ENCODE peak calls at places on chromosomes 5 and 9, in eight cellular contexts. O is CD4-positive, alpha-beta T cell; W is AG09319; R is activated CD4-positive, alpha-beta T cell treated with anti-CD3 and anti-CD28 coated beads, Interleukin-2, amount 10 ng/mL, durations not matched to agents 7 days and 5 days; E is germinal center; F is NCI-H446 treated with DMSO at 0.1 percent for 48 hours; K is MV-4-11; P is astrocyte of the spinal cord. V is an unnamed sample.

GRCh38 chr9:107471562-107471961 is 18.0 kb downstream of the KLF4 start:
- DNase-seq in O (no peak), W (no peak), R (no peak), E (no peak), F (no peak), K (no peak), P (no peak), V (no peak)

GRCh38 chr5:159935946-159936345 is 19.7 kb downstream of the ADRA1B start:
- DNase-seq in O (no peak), W (no peak), R (no peak), E (no peak), F (no peak), K (no peak), P (no peak), V (no peak)

GRCh38 chr5:171601266-171601881 is 181.9 kb downstream of the FGF18 start:
- DNase-seq in O (no peak), W (no peak), R (no peak), E (no peak), F (no peak), K (peak), P (no peak), V (no peak)

GRCh38 chr9:127970401-127971313 is 10.1 kb downstream of the EEIG1 start:
- DNase-seq in O (peak), W (no peak), R (peak), E (peak), F (no peak), K (no peak), P (no peak), V (peak)

GRCh38 chr9:129259373-129259772 is 81.3 kb upstream of the IER5L start:
- DNase-seq in O (no peak), W (no peak), R (no peak), E (no peak), F (no peak), K (no peak), P (no peak), V (no peak)

GRCh38 chr5:77852514-77853352 is 76.6 kb upstream of the TBCA start:
- DNase-seq in O (no peak), W (no peak), R (peak), E (peak), F (no peak), K (peak), P (peak), V (no peak)

GRCh38 chr5:96120120-96120519 is 158.5 kb upstream of the ELL2 start:
- DNase-seq in O (no peak), W (no peak), R (no peak), E (no peak), F (no peak), K (no peak), P (no peak), V (no peak)

GRCh38 chr9:37421914-37422288 is 595 bp upstream of the GRHPR start:
- DNase-seq in O (no peak), W (no peak), R (no peak), E (peak), F (no peak), K (no peak), P (no peak), V (no peak)

GRCh38 chr9:7079051-7079450 is 321.3 kb downstream of the KDM4C start:
- DNase-seq in O (no peak), W (no peak), R (no peak), E (no peak), F (no peak), K (no peak), P (no peak), V (no peak)

GRCh38 chr9:135951889-135952663 is 9.1 kb downstream of the UBAC1 start:
- DNase-seq in O (no peak), W (no peak), R (no peak), E (no peak), F (no peak), K (no peak), P (peak), V (no peak)

GRCh38 chr5:167219296-167219695 is 1072.1 kb upstream of the WWC1 start:
- DNase-seq in O (no peak), W (no peak), R (no peak), E (no peak), F (no peak), K (no peak), P (no peak), V (no peak)

GRCh38 chr9:110828148-110828730 is 159.6 kb downstream of the MUSK start:
- DNase-seq in O (no peak), W (peak), R (no peak), E (no peak), F (no peak), K (no peak), P (peak), V (no peak)

GRCh38 chr5:117652001-117652639 is 1077.5 kb upstream of the SEMA6A start:
- DNase-seq in O (no peak), W (no peak), R (no peak), E (no peak), F (peak), K (no peak), P (peak), V (no peak)

GRCh38 chr5:135019314-135019713 is 14.7 kb downstream of the PITX1 start:
- DNase-seq in O (no peak), W (no peak), R (no peak), E (no peak), F (no peak), K (no peak), P (no peak), V (no peak)

GRCh38 chr9:123457586-123457985 is 101.6 kb downstream of the CRB2 start:
- DNase-seq in O (no peak), W (no peak), R (no peak), E (no peak), F (no peak), K (no peak), P (no peak), V (no peak)

GRCh38 chr5:172931001-172931536 is 28.2 kb upstream of the RPL26L1 start:
- DNase-seq in O (no peak), W (peak), R (no peak), E (no peak), F (no peak), K (no peak), P (peak), V (no peak)

GRCh38 chr5:83760579-83760978 is 39.9 kb upstream of the HAPLN1 start:
- DNase-seq in O (no peak), W (no peak), R (no peak), E (no peak), F (no peak), K (no peak), P (no peak), V (no peak)

GRCh38 chr9:28443461-28443860 is 870.2 kb upstream of the C9orf72 start:
- DNase-seq in O (no peak), W (no peak), R (no peak), E (no peak), F (no peak), K (no peak), P (no peak), V (no peak)

GRCh38 chr9:100725376-100725775 is 147.5 kb downstream of the CAVIN4 start:
- DNase-seq in O (no peak), W (no peak), R (no peak), E (no peak), F (no peak), K (no peak), P (no peak), V (no peak)

GRCh38 chr5:176388003-176388340 is 426 bp downstream of the NOP16 start:
- DNase-seq in O (no peak), W (no peak), R (no peak), E (no peak), F (no peak), K (no peak), P (no peak), V (no peak)

GRCh38 chr9:127008076-127008475 is 93.5 kb downstream of the RALGPS1 start:
- DNase-seq in O (no peak), W (no peak), R (no peak), E (no peak), F (no peak), K (no peak), P (no peak), V (no peak)

GRCh38 chr5:151892393-151892792 is 32.3 kb downstream of the GLRA1 start:
- DNase-seq in O (no peak), W (no peak), R (no peak), E (no peak), F (no peak), K (no peak), P (no peak), V (no peak)

GRCh38 chr9:37329576-37329975 is 92.9 kb upstream of the GRHPR start:
- DNase-seq in O (no peak), W (no peak), R (peak), E (no peak), F (peak), K (peak), P (peak), V (no peak)

GRCh38 chr9:135048758-135049284 is 38.6 kb upstream of the OLFM1 start:
- DNase-seq in O (no peak), W (no peak), R (no peak), E (no peak), F (no peak), K (no peak), P (no peak), V (no peak)

GRCh38 chr9:116238751-116239340 is 85.3 kb downstream of the PAPPA start:
- DNase-seq in O (no peak), W (no peak), R (no peak), E (no peak), F (no peak), K (no peak), P (no peak), V (no peak)

GRCh38 chr5:36181709-36182262 is 29.9 kb downstream of the SKP2 start:
- DNase-seq in O (no peak), W (no peak), R (no peak), E (no peak), F (no peak), K (no peak), P (no peak), V (no peak)

GRCh38 chr9:129164246-129164930 is 13.7 kb downstream of the IER5L start:
- DNase-seq in O (no peak), W (no peak), R (no peak), E (no peak), F (no peak), K (peak), P (no peak), V (no peak)

GRCh38 chr5:102663771-102664530 is 91.2 kb upstream of the PAM start:
- DNase-seq in O (no peak), W (no peak), R (no peak), E (no peak), F (peak), K (no peak), P (no peak), V (no peak)